ENCODE peak calls at places on chromosome 9, in eight cellular contexts. X is mucosa of descending colon, F is fibroblast of lung, E is gastrocnemius medialis, I is NT2/D1, W is upper lobe of right lung, M is psoas muscle, N is tibial nerve. U is an unnamed sample.
A peak's percentile ranks its signal among the peaks of the same experiment; 100 is the strongest.

GRCh38 chr9:92141144-92142129 is 26.2 kb upstream of the SPTLC1 start:
- DNase-seq in X (no peak), F (peak; percentile 27), E (no peak), I (no peak), W (no peak), M (peak; percentile 48), N (no peak), U (peak; percentile 56)

GRCh38 chr9:112546149-112547012 is 59.8 kb downstream of the KIAA1958 start:
- DNase-seq in X (no peak), F (no peak), E (no peak), I (no peak), W (no peak), M (no peak), N (no peak), U (no peak)

GRCh38 chr9:101601904-101602765 is 7.4 kb upstream of the PPP3R2 start:
- DNase-seq in X (peak; percentile 45), F (peak; percentile 61), E (no peak), I (peak; percentile 66), W (no peak), M (no peak), N (peak; percentile 24), U (no peak)

GRCh38 chr9:129570450-129571297 is 50.2 kb downstream of the C9orf50 start:
- DNase-seq in X (peak; percentile 32), F (peak; percentile 87), E (peak; percentile 35), I (no peak), W (no peak), M (peak; percentile 69), N (peak; percentile 61), U (peak; percentile 73)

GRCh38 chr9:89619739-89620138 is 14.9 kb downstream of the GADD45G start:
- DNase-seq in X (no peak), F (no peak), E (peak; percentile 49), I (no peak), W (no peak), M (no peak), N (no peak), U (no peak)

GRCh38 chr9:73643379-73644013 is 491.8 kb downstream of the ANXA1 start:
- DNase-seq in X (no peak), F (peak; percentile 0), E (no peak), I (no peak), W (no peak), M (no peak), N (no peak), U (no peak)

GRCh38 chr9:19788152-19788551 is 685 bp downstream of the SLC24A2 start:
- DNase-seq in X (no peak), F (no peak), E (no peak), I (peak; percentile 68), W (no peak), M (no peak), N (no peak), U (no peak)

GRCh38 chr9:99411068-99411467 is 189.0 kb downstream of the SEC61B start:
- DNase-seq in X (no peak), F (peak; percentile 35), E (no peak), I (no peak), W (no peak), M (no peak), N (no peak), U (no peak)

GRCh38 chr9:88342246-88342645 is 46.0 kb upstream of the SPIN1 start:
- DNase-seq in X (no peak), F (no peak), E (no peak), I (no peak), W (no peak), M (no peak), N (no peak), U (no peak)

GRCh38 chr9:126633881-126634558 is 20.3 kb downstream of the LMX1B start:
- DNase-seq in X (no peak), F (no peak), E (no peak), I (no peak), W (no peak), M (no peak), N (no peak), U (no peak)

GRCh38 chr9:129081388-129081889 is 528 bp downstream of the DOLPP1 start:
- DNase-seq in X (peak; percentile 62), F (no peak), E (no peak), I (peak; percentile 9), W (peak; percentile 77), M (no peak), N (no peak), U (no peak)

GRCh38 chr9:36485647-36486453 is 85.8 kb upstream of the RNF38 start:
- DNase-seq in X (peak; percentile 32), F (peak; percentile 20), E (peak; percentile 13), I (no peak), W (no peak), M (no peak), N (no peak), U (peak; percentile 62)

GRCh38 chr9:37669232-37669631 is 18.5 kb downstream of the FRMPD1 start:
- DNase-seq in X (no peak), F (no peak), E (no peak), I (no peak), W (no peak), M (no peak), N (no peak), U (no peak)

GRCh38 chr9:83538172-83538889 is at the start of gene FRMD3:
- DNase-seq in X (peak; percentile 78), F (peak; percentile 29), E (peak; percentile 69), I (peak; percentile 68), W (peak; percentile 90), M (peak; percentile 78), N (peak; percentile 53), U (peak; percentile 73)

GRCh38 chr9:20593551-20593950 is 28.7 kb downstream of the MLLT3 start:
- DNase-seq in X (no peak), F (peak; percentile 76), E (no peak), I (no peak), W (no peak), M (no peak), N (no peak), U (no peak)

GRCh38 chr9:133955821-133956411 is 36.2 kb downstream of the VAV2 start:
- DNase-seq in X (no peak), F (peak; percentile 33), E (no peak), I (peak; percentile 25), W (no peak), M (peak; percentile 23), N (no peak), U (no peak)

GRCh38 chr9:133954862-133955529 is 37.1 kb downstream of the VAV2 start:
- DNase-seq in X (no peak), F (no peak), E (no peak), I (no peak), W (no peak), M (peak; percentile 15), N (no peak), U (no peak)

GRCh38 chr9:133958756-133959155 is 33.4 kb downstream of the VAV2 start:
- DNase-seq in X (no peak), F (no peak), E (no peak), I (no peak), W (no peak), M (no peak), N (no peak), U (no peak)

GRCh38 chr9:133957328-133957727 is 34.8 kb downstream of the VAV2 start:
- DNase-seq in X (no peak), F (no peak), E (no peak), I (no peak), W (peak; percentile 47), M (no peak), N (no peak), U (no peak)

DNA sequence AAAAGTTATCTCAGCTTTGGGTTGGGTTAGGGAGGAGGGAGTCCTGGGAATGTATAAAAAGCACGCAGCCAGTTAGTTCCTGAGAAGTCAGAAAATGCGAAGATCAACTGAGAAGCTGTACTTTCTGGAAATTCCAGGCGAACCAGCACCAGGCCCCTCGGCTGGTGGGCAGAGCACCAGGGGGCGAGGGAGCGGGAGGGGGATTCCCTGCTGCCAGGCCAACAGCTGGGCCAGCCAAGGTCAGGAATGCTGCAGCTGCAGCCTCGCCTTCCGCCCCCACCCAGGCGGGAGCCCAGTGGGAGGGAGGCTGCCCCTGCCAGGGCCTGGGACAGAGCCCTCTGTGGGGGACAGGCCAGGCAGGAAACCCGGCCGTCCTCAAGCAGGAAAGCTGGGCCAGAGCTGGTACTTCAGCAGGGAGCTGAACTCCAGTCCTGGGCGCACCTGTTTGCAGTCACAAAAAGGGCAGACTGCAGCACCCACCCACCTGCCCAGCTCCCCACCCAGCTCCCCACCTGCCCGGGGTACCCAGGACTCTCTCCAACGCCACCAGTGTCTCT is 35.5 kb downstream of the VAV2 start:
- DNase-seq in X (no peak), F (peak; percentile 37), E (no peak), I (no peak), W (no peak), M (peak; percentile 39), N (no peak), U (no peak)
- H3K4me1 ChIP-seq in X (peaks cover 3% of the 10 kb centered on the region), F (peaks cover 16% of the 10 kb centered on the region), E (peaks cover 8% of the 10 kb centered on the region), I (peaks cover 44% of the 10 kb centered on the region), W (peaks cover 52% of the 10 kb centered on the region), M (peaks cover 9% of the 10 kb centered on the region), N (peaks cover 48% of the 10 kb centered on the region), U (peaks cover 51% of the 10 kb centered on the region)

DNA sequence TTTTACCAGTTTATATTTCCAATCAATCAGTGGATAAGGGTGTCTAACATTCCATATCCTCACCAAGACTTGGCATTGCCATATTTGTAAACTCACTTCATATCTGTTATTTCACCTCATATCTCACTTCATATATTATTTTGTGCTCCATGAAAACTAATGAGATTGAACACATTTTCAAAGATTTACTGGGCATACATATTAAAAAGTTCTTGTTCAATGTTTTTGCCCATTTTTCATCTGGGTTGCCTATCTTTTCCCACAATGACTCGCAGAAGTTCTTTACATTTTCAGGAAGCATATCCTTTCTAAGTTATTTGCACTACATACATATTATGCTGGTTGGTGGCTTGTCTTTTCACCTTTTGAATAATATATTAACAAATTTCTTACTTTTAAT is 15.3 kb downstream of the ZNF510 start:
- DNase-seq in X (no peak), F (no peak), E (no peak), I (no peak), W (no peak), M (no peak), N (no peak), U (no peak)
- H3K9me3 ChIP-seq in X (peaks cover 95% of the 10 kb centered on the region), F (peaks cover 10% of the 10 kb centered on the region), E (peaks cover 88% of the 10 kb centered on the region), I (peaks cover 99% of the 10 kb centered on the region), W (peaks cover 84% of the 10 kb centered on the region), M (peaks cover 100% of the 10 kb centered on the region), N (peaks cover 18% of the 10 kb centered on the region), U (peaks cover 100% of the 10 kb centered on the region)

GRCh38 chr9:33927694-33928093 is 110.7 kb downstream of the UBE2R2 start:
- DNase-seq in X (no peak), F (no peak), E (no peak), I (no peak), W (no peak), M (no peak), N (no peak), U (no peak)
- H3K4me1 ChIP-seq in X (no peaks in the 10 kb centered on the region), F (no peaks in the 10 kb centered on the region), E (peaks cover 19% of the 10 kb centered on the region), I (peaks cover 10% of the 10 kb centered on the region), W (peaks cover 2% of the 10 kb centered on the region), M (peaks cover 10% of the 10 kb centered on the region), N (no peaks in the 10 kb centered on the region), U (peaks cover 12% of the 10 kb centered on the region)

DNA sequence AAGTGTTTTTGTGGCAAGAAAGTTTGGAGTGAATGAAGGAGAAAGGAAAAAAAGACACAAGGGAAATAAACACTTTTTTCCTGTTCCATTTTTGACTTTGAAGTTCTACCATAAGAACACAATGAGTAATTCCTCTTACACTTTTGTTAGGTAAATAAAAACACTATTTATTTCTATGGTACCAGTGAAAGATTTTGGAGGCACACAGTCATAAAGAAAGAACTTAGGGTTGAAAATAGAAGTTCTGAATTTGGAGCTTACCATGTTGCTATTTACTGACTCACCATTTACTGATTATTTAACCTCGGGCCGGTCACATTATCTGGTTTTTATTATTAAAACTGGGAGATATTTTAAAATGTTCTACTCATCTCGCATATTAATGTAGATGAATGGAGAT is 367.8 kb downstream of the TLE1 start:
- DNase-seq in X (no peak), F (no peak), E (no peak), I (no peak), W (no peak), M (no peak), N (no peak), U (no peak)
- H3K9me3 ChIP-seq in X (peaks cover 8% of the 10 kb centered on the region), F (no peaks in the 10 kb centered on the region), E (peaks cover 15% of the 10 kb centered on the region), I (peaks cover 23% of the 10 kb centered on the region), W (peaks cover 9% of the 10 kb centered on the region), M (peaks cover 7% of the 10 kb centered on the region), N (no peaks in the 10 kb centered on the region), U (no peaks in the 10 kb centered on the region)